ENCODE peak calls at places on chromosomes 7 and 10, in four cellular contexts. One of them, this sample, is unnamed.

GRCh38 chr10:89702121-89702480 is 711 bp downstream of the KIF20B start:
- DNase-seq in KBM-7: peak
- DNase-seq in DMS 273 treated with DMSO at 0.1 percent for 48 hours: no peak
- DNase-seq in G401: peak
- DNase-seq in this sample: peak

GRCh38 chr7:151849008-151849878 is 27.7 kb downstream of the PRKAG2 start:
- DNase-seq in KBM-7: no peak
- DNase-seq in DMS 273 treated with DMSO at 0.1 percent for 48 hours: no peak
- DNase-seq in G401: no peak
- DNase-seq in this sample: no peak

GRCh38 chr10:117936136-117936535 is 110.6 kb downstream of the RAB11FIP2 start:
- DNase-seq in KBM-7: no peak
- DNase-seq in DMS 273 treated with DMSO at 0.1 percent for 48 hours: no peak
- DNase-seq in G401: no peak
- DNase-seq in this sample: no peak

GRCh38 chr10:20858292-20859124 is 38.6 kb downstream of the NEBL start:
- DNase-seq in KBM-7: peak
- DNase-seq in DMS 273 treated with DMSO at 0.1 percent for 48 hours: peak
- DNase-seq in G401: peak
- DNase-seq in this sample: peak

GRCh38 chr10:78552261-78552811 is 516.4 kb upstream of the ZMIZ1 start:
- DNase-seq in KBM-7: no peak
- DNase-seq in DMS 273 treated with DMSO at 0.1 percent for 48 hours: no peak
- DNase-seq in G401: peak
- DNase-seq in this sample: peak

GRCh38 chr10:30758341-30758740 is 128.8 kb upstream of the LYZL2 start:
- DNase-seq in KBM-7: no peak
- DNase-seq in DMS 273 treated with DMSO at 0.1 percent for 48 hours: no peak
- DNase-seq in G401: no peak
- DNase-seq in this sample: no peak

GRCh38 chr10:13851906-13852305 is 265.1 kb downstream of the PRPF18 start:
- DNase-seq in KBM-7: no peak
- DNase-seq in DMS 273 treated with DMSO at 0.1 percent for 48 hours: no peak
- DNase-seq in G401: no peak
- DNase-seq in this sample: no peak

GRCh38 chr7:26423436-26423835 is 131.8 kb downstream of the SNX10 start:
- DNase-seq in KBM-7: no peak
- DNase-seq in DMS 273 treated with DMSO at 0.1 percent for 48 hours: no peak
- DNase-seq in G401: no peak
- DNase-seq in this sample: no peak

GRCh38 chr10:25068152-25069058 is 52.0 kb downstream of the THNSL1 start:
- DNase-seq in KBM-7: no peak
- DNase-seq in DMS 273 treated with DMSO at 0.1 percent for 48 hours: no peak
- DNase-seq in G401: no peak
- DNase-seq in this sample: no peak

GRCh38 chr10:124325658-124325965 is 93.1 kb downstream of the OAT start:
- DNase-seq in KBM-7: no peak
- DNase-seq in DMS 273 treated with DMSO at 0.1 percent for 48 hours: no peak
- DNase-seq in G401: no peak
- DNase-seq in this sample: no peak

GRCh38 chr7:65938336-65938895 is 43.6 kb downstream of the GUSB start:
- DNase-seq in KBM-7: no peak
- DNase-seq in DMS 273 treated with DMSO at 0.1 percent for 48 hours: no peak
- DNase-seq in G401: no peak
- DNase-seq in this sample: no peak

GRCh38 chr7:118153551-118154177 is 30.3 kb upstream of the LSM8 start:
- DNase-seq in KBM-7: peak
- DNase-seq in DMS 273 treated with DMSO at 0.1 percent for 48 hours: no peak
- DNase-seq in G401: peak
- DNase-seq in this sample: peak

GRCh38 chr10:9766762-9767161 is 1250.9 kb upstream of the CELF2 start:
- DNase-seq in KBM-7: no peak
- DNase-seq in DMS 273 treated with DMSO at 0.1 percent for 48 hours: no peak
- DNase-seq in G401: no peak
- DNase-seq in this sample: no peak

GRCh38 chr7:112180223-112180622 is 26.0 kb downstream of the DOCK4 start:
- DNase-seq in KBM-7: no peak
- DNase-seq in DMS 273 treated with DMSO at 0.1 percent for 48 hours: peak
- DNase-seq in G401: no peak
- DNase-seq in this sample: no peak

GRCh38 chr10:73095479-73096021 is 1.1 kb downstream of the P4HA1 start:
- DNase-seq in KBM-7: peak
- DNase-seq in DMS 273 treated with DMSO at 0.1 percent for 48 hours: no peak
- DNase-seq in G401: peak
- DNase-seq in this sample: peak

GRCh38 chr7:115941703-115942268 is 88.8 kb downstream of the TFEC start:
- DNase-seq in KBM-7: no peak
- DNase-seq in DMS 273 treated with DMSO at 0.1 percent for 48 hours: no peak
- DNase-seq in G401: no peak
- DNase-seq in this sample: no peak

GRCh38 chr10:128087884-128088695 is 38.1 kb downstream of the MKI67 start:
- DNase-seq in KBM-7: no peak
- DNase-seq in DMS 273 treated with DMSO at 0.1 percent for 48 hours: no peak
- DNase-seq in G401: peak
- DNase-seq in this sample: peak

GRCh38 chr7:68699090-68699711 is 899.1 kb upstream of the AUTS2 start:
- DNase-seq in KBM-7: no peak
- DNase-seq in DMS 273 treated with DMSO at 0.1 percent for 48 hours: no peak
- DNase-seq in G401: no peak
- DNase-seq in this sample: no peak

GRCh38 chr10:20215547-20216152 is 399.4 kb downstream of the PLXDC2 start:
- DNase-seq in KBM-7: no peak
- DNase-seq in DMS 273 treated with DMSO at 0.1 percent for 48 hours: no peak
- DNase-seq in G401: no peak
- DNase-seq in this sample: no peak

GRCh38 chr10:110547139-110547761 is 20.2 kb upstream of the SMC3 start:
- DNase-seq in KBM-7: peak
- DNase-seq in DMS 273 treated with DMSO at 0.1 percent for 48 hours: no peak
- DNase-seq in G401: peak
- DNase-seq in this sample: peak

GRCh38 chr10:86678999-86679792 is 10.9 kb downstream of the LDB3 start:
- DNase-seq in KBM-7: peak
- DNase-seq in DMS 273 treated with DMSO at 0.1 percent for 48 hours: no peak
- DNase-seq in G401: no peak
- DNase-seq in this sample: no peak

GRCh38 chr10:77682408-77683087 is 44.9 kb upstream of the KCNMA1 start:
- DNase-seq in KBM-7: no peak
- DNase-seq in DMS 273 treated with DMSO at 0.1 percent for 48 hours: no peak
- DNase-seq in G401: no peak
- DNase-seq in this sample: no peak

GRCh38 chr7:14236834-14237233 is 247.4 kb upstream of the ETV1 start:
- DNase-seq in KBM-7: no peak
- DNase-seq in DMS 273 treated with DMSO at 0.1 percent for 48 hours: no peak
- DNase-seq in G401: no peak
- DNase-seq in this sample: no peak

GRCh38 chr10:13743101-13743693 is 156.4 kb downstream of the PRPF18 start:
- DNase-seq in KBM-7: peak
- DNase-seq in DMS 273 treated with DMSO at 0.1 percent for 48 hours: no peak
- DNase-seq in G401: no peak
- DNase-seq in this sample: no peak

GRCh38 chr7:27125986-27126394 is 4.6 kb downstream of the HOXA4 start:
- DNase-seq in KBM-7: no peak
- DNase-seq in DMS 273 treated with DMSO at 0.1 percent for 48 hours: no peak
- DNase-seq in G401: no peak
- DNase-seq in this sample: no peak

GRCh38 chr10:110865184-110865803 is 6.4 kb upstream of the PDCD4 start:
- DNase-seq in KBM-7: peak
- DNase-seq in DMS 273 treated with DMSO at 0.1 percent for 48 hours: no peak
- DNase-seq in G401: no peak
- DNase-seq in this sample: no peak

GRCh38 chr10:79049931-79050895 is 18.6 kb upstream of the ZMIZ1 start:
- DNase-seq in KBM-7: no peak
- DNase-seq in DMS 273 treated with DMSO at 0.1 percent for 48 hours: no peak
- DNase-seq in G401: no peak
- DNase-seq in this sample: no peak

GRCh38 chr7:90720970-90721768 is 125.0 kb downstream of the CDK14 start:
- DNase-seq in KBM-7: no peak
- DNase-seq in DMS 273 treated with DMSO at 0.1 percent for 48 hours: no peak
- DNase-seq in G401: no peak
- DNase-seq in this sample: no peak

GRCh38 chr7:33743594-33743993 is 161.7 kb upstream of the BMPER start:
- DNase-seq in KBM-7: no peak
- DNase-seq in DMS 273 treated with DMSO at 0.1 percent for 48 hours: no peak
- DNase-seq in G401: no peak
- DNase-seq in this sample: no peak

GRCh38 chr7:7221602-7222038 is 39.3 kb downstream of the C1GALT1 start:
- DNase-seq in KBM-7: no peak
- DNase-seq in DMS 273 treated with DMSO at 0.1 percent for 48 hours: no peak
- DNase-seq in G401: no peak
- DNase-seq in this sample: no peak

GRCh38 chr7:66669088-66669487 is 40.4 kb downstream of the KCTD7 start:
- DNase-seq in KBM-7: no peak
- DNase-seq in DMS 273 treated with DMSO at 0.1 percent for 48 hours: no peak
- DNase-seq in G401: no peak
- DNase-seq in this sample: no peak

GRCh38 chr7:73519867-73520672 is 2.0 kb downstream of the BAZ1B start:
- DNase-seq in KBM-7: no peak
- DNase-seq in DMS 273 treated with DMSO at 0.1 percent for 48 hours: no peak
- DNase-seq in G401: no peak
- DNase-seq in this sample: no peak

GRCh38 chr10:116590590-116591444 is at the start of gene PNLIPRP1:
- DNase-seq in KBM-7: no peak
- DNase-seq in DMS 273 treated with DMSO at 0.1 percent for 48 hours: no peak
- DNase-seq in G401: no peak
- DNase-seq in this sample: no peak

GRCh38 chr10:8375137-8375536 is 320.6 kb downstream of the GATA3 start:
- DNase-seq in KBM-7: no peak
- DNase-seq in DMS 273 treated with DMSO at 0.1 percent for 48 hours: no peak
- DNase-seq in G401: no peak
- DNase-seq in this sample: no peak

This sample was measured in cerebellar cortex.